ENCODE peak calls at places on chromosome 9, in five cellular contexts. S is activated CD4-positive, alpha-beta memory T cell treated with anti-CD3 and anti-CD28 coated beads for 36 hours; M is memory B cell; X is C1 segment of cervical spinal cord; E is Calu3. O is an unnamed sample.

GRCh38 chr9:121399126-121399882 is 29.3 kb upstream of the STOM start:
- DNase-seq in S (no peak), M (no peak), X (no peak), E (no peak), O (no peak)

GRCh38 chr9:101907466-101907865 is 169.0 kb upstream of the GRIN3A start:
- DNase-seq in E (no peak), S (no peak), M (no peak), X (no peak), O (peak; percentile 4)

GRCh38 chr9:72509053-72509452 is 12.4 kb upstream of the TMC1 start:
- DNase-seq in X (no peak), S (no peak), M (no peak), E (no peak), O (no peak)

GRCh38 chr9:82127993-82128710 is 139.6 kb downstream of the SPATA31D1 start:
- DNase-seq in S (no peak), M (peak; percentile 12), E (no peak), X (no peak), O (no peak)

GRCh38 chr9:96100385-96100978 is 201.5 kb downstream of the HSD17B3 start:
- DNase-seq in X (no peak), M (no peak), S (no peak), E (no peak), O (no peak)

GRCh38 chr9:71766663-71767062 is 1.6 kb downstream of the CEMIP2 start:
- DNase-seq in E (no peak), X (no peak), S (peak; percentile 58), M (no peak), O (peak; percentile 46)

GRCh38 chr9:100554935-100555401 is 22.9 kb upstream of the CAVIN4 start:
- DNase-seq in S (no peak), E (no peak), M (no peak), X (peak; percentile 6), O (no peak)

GRCh38 chr9:127128341-127129072 is 6.1 kb upstream of the ANGPTL2 start:
- DNase-seq in E (no peak), M (no peak), X (no peak), S (no peak), O (no peak)

GRCh38 chr9:129654641-129655040 is 10.8 kb upstream of the PRRX2 start:
- DNase-seq in M (no peak), S (no peak), E (no peak), X (no peak), O (no peak)

O was measured in SW480.